ENCODE peak calls at places on chromosomes 1 and 21, in nine cellular contexts. One of them, this sample, is unnamed.

GRCh38 chr1:45344491-45344890 is 4.3 kb upstream of the MUTYH start:
- DNase-seq in H1: no peak
- DNase-seq in trophoblast cell: no peak
- DNase-seq in keratinocyte: no peak
- DNase-seq in OCI-LY7: no peak
- DNase-seq in Karpas-422: no peak
- DNase-seq in H9: no peak
- DNase-seq in endothelial cell of umbilical vein: no peak
- DNase-seq in GM23338: no peak
- DNase-seq in this sample: no peak

GRCh38 chr1:61424382-61424781 is 300.6 kb downstream of the TM2D1 start:
- DNase-seq in endothelial cell of umbilical vein: no peak
- DNase-seq in Karpas-422: no peak
- DNase-seq in H9: no peak
- DNase-seq in H1: no peak
- DNase-seq in GM23338: no peak
- DNase-seq in OCI-LY7: no peak
- DNase-seq in keratinocyte: no peak
- DNase-seq in trophoblast cell: peak; percentile 55
- DNase-seq in this sample: peak; percentile 94

GRCh38 chr1:94727846-94728715 is 92.1 kb upstream of the SLC44A3 start:
- DNase-seq in trophoblast cell: peak; percentile 77
- DNase-seq in OCI-LY7: no peak
- DNase-seq in endothelial cell of umbilical vein: peak; percentile 73
- DNase-seq in GM23338: no peak
- DNase-seq in H9: no peak
- DNase-seq in keratinocyte: peak; percentile 73
- DNase-seq in Karpas-422: no peak
- DNase-seq in H1: no peak
- DNase-seq in this sample: peak; percentile 100

GRCh38 chr1:168582690-168583325 is 6.4 kb downstream of the XCL1 start:
- DNase-seq in H9: no peak
- DNase-seq in keratinocyte: no peak
- DNase-seq in OCI-LY7: no peak
- DNase-seq in trophoblast cell: peak; percentile 14
- DNase-seq in GM23338: no peak
- DNase-seq in endothelial cell of umbilical vein: no peak
- DNase-seq in Karpas-422: no peak
- DNase-seq in H1: no peak
- DNase-seq in this sample: no peak

GRCh38 chr1:55347786-55348185 is 132.6 kb upstream of the USP24 start:
- DNase-seq in endothelial cell of umbilical vein: peak; percentile 17
- DNase-seq in GM23338: no peak
- DNase-seq in Karpas-422: no peak
- DNase-seq in trophoblast cell: no peak
- DNase-seq in H9: no peak
- DNase-seq in keratinocyte: no peak
- DNase-seq in OCI-LY7: no peak
- DNase-seq in H1: no peak
- DNase-seq in this sample: no peak

GRCh38 chr21:42061195-42061865 is 9.8 kb upstream of the UMODL1 start:
- DNase-seq in Karpas-422: peak; percentile 91
- DNase-seq in GM23338: no peak
- DNase-seq in trophoblast cell: peak; percentile 17
- DNase-seq in OCI-LY7: peak; percentile 96
- DNase-seq in H9: no peak
- DNase-seq in H1: no peak
- DNase-seq in keratinocyte: no peak
- DNase-seq in endothelial cell of umbilical vein: no peak
- DNase-seq in this sample: no peak

GRCh38 chr1:151006331-151007052 is at the start of gene MINDY1:
- DNase-seq in endothelial cell of umbilical vein: peak; percentile 88
- DNase-seq in OCI-LY7: peak; percentile 69
- DNase-seq in GM23338: peak; percentile 94
- DNase-seq in H1: peak; percentile 67
- DNase-seq in Karpas-422: peak; percentile 89
- DNase-seq in H9: peak; percentile 84
- DNase-seq in keratinocyte: peak; percentile 30
- DNase-seq in trophoblast cell: peak; percentile 82
- DNase-seq in this sample: peak; percentile 72

GRCh38 chr1:78005755-78006154 is 1.0 kb downstream of the DNAJB4 start:
- DNase-seq in H1: no peak
- DNase-seq in keratinocyte: peak; percentile 21
- DNase-seq in GM23338: no peak
- DNase-seq in Karpas-422: no peak
- DNase-seq in endothelial cell of umbilical vein: peak; percentile 91
- DNase-seq in trophoblast cell: peak; percentile 75
- DNase-seq in H9: no peak
- DNase-seq in OCI-LY7: no peak
- DNase-seq in this sample: no peak

GRCh38 chr1:223684488-223684792 is 18.9 kb upstream of the CAPN8 start:
- DNase-seq in GM23338: no peak
- DNase-seq in OCI-LY7: no peak
- DNase-seq in keratinocyte: no peak
- DNase-seq in H9: no peak
- DNase-seq in endothelial cell of umbilical vein: no peak
- DNase-seq in trophoblast cell: no peak
- DNase-seq in Karpas-422: no peak
- DNase-seq in H1: no peak
- DNase-seq in this sample: no peak

GRCh38 chr1:201361652-201362504 is 15.6 kb downstream of the TNNT2 start:
- DNase-seq in endothelial cell of umbilical vein: peak; percentile 26
- DNase-seq in H9: peak; percentile 86
- DNase-seq in GM23338: peak; percentile 87
- DNase-seq in OCI-LY7: peak; percentile 54
- DNase-seq in H1: peak; percentile 88
- DNase-seq in trophoblast cell: peak; percentile 70
- DNase-seq in Karpas-422: peak; percentile 83
- DNase-seq in keratinocyte: no peak
- DNase-seq in this sample: peak; percentile 58

GRCh38 chr21:38468989-38469388 is 29.3 kb downstream of the ERG start:
- DNase-seq in OCI-LY7: no peak
- DNase-seq in H1: no peak
- DNase-seq in GM23338: no peak
- DNase-seq in H9: no peak
- DNase-seq in keratinocyte: no peak
- DNase-seq in Karpas-422: no peak
- DNase-seq in endothelial cell of umbilical vein: no peak
- DNase-seq in trophoblast cell: no peak
- DNase-seq in this sample: no peak

GRCh38 chr1:21295059-21295401 is 4.8 kb upstream of the ECE1 start:
- DNase-seq in Karpas-422: peak; percentile 75
- DNase-seq in GM23338: no peak
- DNase-seq in H1: no peak
- DNase-seq in trophoblast cell: peak; percentile 21
- DNase-seq in keratinocyte: no peak
- DNase-seq in OCI-LY7: no peak
- DNase-seq in endothelial cell of umbilical vein: peak; percentile 59
- DNase-seq in H9: no peak
- DNase-seq in this sample: peak; percentile 62

GRCh38 chr1:170578356-170578755 is 46.4 kb downstream of the GORAB start:
- DNase-seq in trophoblast cell: no peak
- DNase-seq in OCI-LY7: no peak
- DNase-seq in Karpas-422: no peak
- DNase-seq in H1: no peak
- DNase-seq in keratinocyte: no peak
- DNase-seq in H9: no peak
- DNase-seq in GM23338: no peak
- DNase-seq in endothelial cell of umbilical vein: no peak
- DNase-seq in this sample: no peak

GRCh38 chr1:178960781-178961180 is 64.9 kb upstream of the FAM20B start:
- DNase-seq in GM23338: no peak
- DNase-seq in OCI-LY7: no peak
- DNase-seq in H1: no peak
- DNase-seq in endothelial cell of umbilical vein: no peak
- DNase-seq in H9: no peak
- DNase-seq in keratinocyte: no peak
- DNase-seq in Karpas-422: no peak
- DNase-seq in trophoblast cell: no peak
- DNase-seq in this sample: no peak

GRCh38 chr1:21541835-21542234 is 32.6 kb downstream of the ALPL start:
- DNase-seq in GM23338: no peak
- DNase-seq in trophoblast cell: no peak
- DNase-seq in H1: no peak
- DNase-seq in H9: no peak
- DNase-seq in endothelial cell of umbilical vein: no peak
- DNase-seq in keratinocyte: no peak
- DNase-seq in Karpas-422: no peak
- DNase-seq in OCI-LY7: no peak
- DNase-seq in this sample: no peak

GRCh38 chr1:5837976-5838653 is 154.1 kb downstream of the NPHP4 start:
- DNase-seq in H9: no peak
- DNase-seq in endothelial cell of umbilical vein: no peak
- DNase-seq in trophoblast cell: no peak
- DNase-seq in OCI-LY7: no peak
- DNase-seq in GM23338: no peak
- DNase-seq in keratinocyte: no peak
- DNase-seq in H1: no peak
- DNase-seq in Karpas-422: no peak
- DNase-seq in this sample: no peak

GRCh38 chr1:5833911-5834310 is 158.3 kb downstream of the NPHP4 start:
- DNase-seq in GM23338: no peak
- DNase-seq in Karpas-422: no peak
- DNase-seq in H9: no peak
- DNase-seq in H1: no peak
- DNase-seq in endothelial cell of umbilical vein: no peak
- DNase-seq in trophoblast cell: no peak
- DNase-seq in keratinocyte: no peak
- DNase-seq in OCI-LY7: no peak
- DNase-seq in this sample: no peak

GRCh38 chr1:5834477-5835178 is 157.6 kb downstream of the NPHP4 start:
- DNase-seq in trophoblast cell: no peak
- DNase-seq in H9: no peak
- DNase-seq in endothelial cell of umbilical vein: no peak
- DNase-seq in keratinocyte: no peak
- DNase-seq in GM23338: no peak
- DNase-seq in Karpas-422: no peak
- DNase-seq in H1: no peak
- DNase-seq in OCI-LY7: no peak
- DNase-seq in this sample: no peak

GRCh38 chr1:5835179-5835562 is 157.1 kb downstream of the NPHP4 start:
- DNase-seq in endothelial cell of umbilical vein: no peak
- DNase-seq in keratinocyte: no peak
- DNase-seq in GM23338: no peak
- DNase-seq in Karpas-422: no peak
- DNase-seq in H1: no peak
- DNase-seq in trophoblast cell: no peak
- DNase-seq in OCI-LY7: no peak
- DNase-seq in H9: no peak
- DNase-seq in this sample: no peak

GRCh38 chr1:5836776-5837440 is 155.3 kb downstream of the NPHP4 start:
- DNase-seq in GM23338: no peak
- DNase-seq in trophoblast cell: no peak
- DNase-seq in H1: no peak
- DNase-seq in Karpas-422: no peak
- DNase-seq in keratinocyte: no peak
- DNase-seq in H9: peak; percentile 26
- DNase-seq in endothelial cell of umbilical vein: no peak
- DNase-seq in OCI-LY7: no peak
- DNase-seq in this sample: no peak
- H3K4me1 ChIP-seq in GM23338: peaks cover under 1% of the 10 kb centered on the region
- H3K4me1 ChIP-seq in trophoblast cell: no peaks in the 10 kb centered on the region
- H3K4me1 ChIP-seq in H1: peaks cover 6% of the 10 kb centered on the region
- H3K4me1 ChIP-seq in Karpas-422: no peaks in the 10 kb centered on the region
- H3K4me1 ChIP-seq in keratinocyte: no peaks in the 10 kb centered on the region
- H3K4me1 ChIP-seq in H9: peaks cover 6% of the 10 kb centered on the region
- H3K4me1 ChIP-seq in endothelial cell of umbilical vein: no peaks in the 10 kb centered on the region
- H3K4me1 ChIP-seq in OCI-LY7: no peaks in the 10 kb centered on the region
- H3K4me1 ChIP-seq in this sample: no peaks in the 10 kb centered on the region

DNA sequence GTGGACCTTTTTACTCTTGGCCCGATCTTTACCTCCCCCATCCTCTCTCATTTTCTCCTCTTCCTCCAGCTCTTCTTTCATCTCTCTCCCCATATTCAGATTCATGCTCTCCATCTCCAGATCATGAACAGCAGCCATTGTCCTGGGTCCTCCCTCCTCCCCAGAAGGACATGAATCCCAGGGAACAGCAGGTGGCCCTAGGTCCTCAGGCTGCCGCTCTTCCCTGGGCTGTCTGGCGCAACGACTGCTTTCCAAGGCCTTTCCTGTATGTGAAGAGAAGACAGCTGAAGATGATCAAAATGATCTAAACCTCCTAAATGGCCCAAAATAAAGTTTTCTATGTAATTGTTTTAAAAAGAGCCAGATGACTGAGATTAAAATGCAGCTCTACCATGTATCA is 22.6 kb downstream of the RHBDL2 start:
- DNase-seq in endothelial cell of umbilical vein: no peak
- DNase-seq in H9: no peak
- DNase-seq in OCI-LY7: no peak
- DNase-seq in GM23338: no peak
- DNase-seq in H1: no peak
- DNase-seq in Karpas-422: peak; percentile 35
- DNase-seq in trophoblast cell: no peak
- DNase-seq in keratinocyte: no peak
- DNase-seq in this sample: no peak
- H2AFZ ChIP-seq in endothelial cell of umbilical vein: no peak overlapping the region
- H2AFZ ChIP-seq in H9: no peak overlapping the region
- H2AFZ ChIP-seq in OCI-LY7: no peak overlapping the region
- H2AFZ ChIP-seq in GM23338: peak overlapping the region; percentile 72
- H2AFZ ChIP-seq in H1: no peak overlapping the region
- H2AFZ ChIP-seq in Karpas-422: no peak overlapping the region
- H2AFZ ChIP-seq in trophoblast cell: no peak overlapping the region
- H2AFZ ChIP-seq in keratinocyte: no peak overlapping the region
- H2AFZ ChIP-seq in this sample: no peak overlapping the region

DNA sequence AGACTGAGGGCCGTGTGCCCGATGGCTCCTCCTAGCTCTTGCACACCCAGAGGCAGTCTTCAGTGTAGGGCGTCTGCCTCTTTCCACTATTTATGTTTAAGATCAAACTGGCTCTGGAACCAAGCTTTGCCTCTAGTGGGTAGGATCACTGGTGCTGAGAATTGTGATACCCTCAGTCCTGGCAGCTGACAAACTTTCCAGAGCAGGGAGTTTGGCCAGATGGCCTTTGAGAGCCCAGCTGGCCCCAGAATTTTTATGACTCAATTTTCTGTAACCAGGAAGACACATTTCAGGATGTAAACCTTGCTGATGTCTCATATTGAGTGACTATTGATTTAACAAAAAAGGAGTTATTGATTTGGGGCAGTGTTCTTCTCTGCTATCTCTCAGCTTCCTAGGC is 6.7 kb downstream of the COQ8A start:
- DNase-seq in endothelial cell of umbilical vein: no peak
- DNase-seq in trophoblast cell: no peak
- DNase-seq in OCI-LY7: no peak
- DNase-seq in Karpas-422: no peak
- DNase-seq in GM23338: no peak
- DNase-seq in H9: no peak
- DNase-seq in H1: peak; percentile 7
- DNase-seq in keratinocyte: no peak
- DNase-seq in this sample: no peak
- H3K4me1 ChIP-seq in endothelial cell of umbilical vein: no peaks in the 10 kb centered on the region
- H3K4me1 ChIP-seq in trophoblast cell: no peaks in the 10 kb centered on the region
- H3K4me1 ChIP-seq in OCI-LY7: peaks cover 4% of the 10 kb centered on the region
- H3K4me1 ChIP-seq in Karpas-422: peaks cover 5% of the 10 kb centered on the region
- H3K4me1 ChIP-seq in GM23338: peaks cover 24% of the 10 kb centered on the region
- H3K4me1 ChIP-seq in H9: peaks cover 7% of the 10 kb centered on the region
- H3K4me1 ChIP-seq in H1: peaks cover 9% of the 10 kb centered on the region
- H3K4me1 ChIP-seq in keratinocyte: no peaks in the 10 kb centered on the region
- H3K4me1 ChIP-seq in this sample: peaks cover 10% of the 10 kb centered on the region

DNA sequence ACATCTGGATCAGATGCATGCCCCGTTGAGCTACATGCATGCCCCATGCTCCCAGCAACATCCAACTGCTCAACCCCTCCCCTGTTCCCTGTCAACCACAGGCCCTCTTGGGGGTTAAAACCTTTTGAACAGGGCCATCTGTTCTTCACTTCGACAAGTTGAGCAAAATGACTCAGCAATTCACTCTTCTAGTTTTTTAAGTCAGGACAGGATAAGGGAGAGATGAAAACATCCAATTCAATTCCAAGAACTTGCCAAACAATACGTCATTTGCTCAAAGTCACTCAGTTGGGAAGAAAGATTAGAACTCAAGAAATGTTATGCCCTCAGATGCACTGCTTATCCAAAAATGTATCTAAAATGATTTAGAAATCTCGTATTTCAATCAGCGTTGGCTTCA is 46.1 kb upstream of the MTF2 start:
- DNase-seq in H1: no peak
- DNase-seq in endothelial cell of umbilical vein: no peak
- DNase-seq in OCI-LY7: peak; percentile 94
- DNase-seq in trophoblast cell: peak; percentile 73
- DNase-seq in GM23338: no peak
- DNase-seq in H9: no peak
- DNase-seq in Karpas-422: peak; percentile 73
- DNase-seq in keratinocyte: no peak
- DNase-seq in this sample: no peak
- H2AFZ ChIP-seq in H1: peak overlapping the region; percentile 87
- H2AFZ ChIP-seq in endothelial cell of umbilical vein: no peak overlapping the region
- H2AFZ ChIP-seq in OCI-LY7: peak overlapping the region; percentile 63
- H2AFZ ChIP-seq in trophoblast cell: no peak overlapping the region
- H2AFZ ChIP-seq in GM23338: peak overlapping the region; percentile 54
- H2AFZ ChIP-seq in H9: no peak overlapping the region
- H2AFZ ChIP-seq in Karpas-422: peak overlapping the region; percentile 2
- H2AFZ ChIP-seq in keratinocyte: no peak overlapping the region
- H2AFZ ChIP-seq in this sample: peak overlapping the region; percentile 59

This sample was measured in PC-9.